ENCODE peak calls at places on chromosome 9, in ten cellular contexts. V is sigmoid colon, D is ascending aorta, I is left ventricle myocardium inferior, B is kidney, F is ovary, Y is mesendoderm, K is fibroblast of lung, T is tibial artery, X is heart left ventricle. Z is an unnamed sample.

GRCh38 chr9:69469136-69469535 is 144.1 kb downstream of the ENTREP1 start:
- DNase-seq in V (no peak), D (no peak), F (no peak), K (no peak), Y (no peak), T (no peak), X (no peak), B (no peak), I (no peak), Z (no peak)

GRCh38 chr9:124765439-124765835 is 5.7 kb downstream of the NR6A1 start:
- DNase-seq in X (no peak), K (no peak), D (no peak), F (no peak), T (no peak), Y (no peak), B (no peak), I (no peak), V (no peak), Z (no peak)

GRCh38 chr9:83957029-83957513 is 22.9 kb downstream of the HNRNPK start:
- DNase-seq in K (no peak), B (no peak), X (no peak), Y (no peak), F (no peak), D (no peak), T (no peak), I (no peak), V (no peak), Z (no peak)

GRCh38 chr9:112078432-112078831 is 96.7 kb downstream of the SUSD1 start:
- DNase-seq in F (no peak), Y (no peak), X (no peak), K (no peak), I (no peak), T (no peak), B (no peak), D (no peak), V (no peak), Z (no peak)

GRCh38 chr9:18071651-18072060 is 402.3 kb upstream of the ADAMTSL1 start:
- DNase-seq in T (no peak), D (no peak), Y (no peak), V (no peak), X (no peak), F (no peak), I (no peak), K (peak; percentile 10), B (no peak), Z (no peak)

GRCh38 chr9:114851301-114851700 is 45.5 kb upstream of the TNFSF15 start:
- DNase-seq in I (no peak), T (no peak), V (no peak), F (no peak), Y (peak; percentile 11), X (no peak), D (no peak), K (no peak), B (no peak), Z (no peak)

GRCh38 chr9:68780735-68781134 is 75.7 kb downstream of the PIP5K1B start:
- DNase-seq in B (no peak), D (no peak), V (no peak), T (no peak), F (no peak), Y (no peak), K (peak; percentile 7), I (no peak), X (no peak), Z (no peak)

GRCh38 chr9:110261631-110262030 is 5.3 kb upstream of the TXN start:
- DNase-seq in X (no peak), Y (no peak), D (no peak), I (no peak), F (no peak), B (no peak), V (no peak), K (peak; percentile 63), T (no peak), Z (no peak)

GRCh38 chr9:121308765-121309164 is 40.8 kb downstream of the GSN start:
- DNase-seq in I (no peak), X (no peak), B (no peak), K (no peak), D (no peak), F (no peak), Y (no peak), V (no peak), T (no peak), Z (no peak)

GRCh38 chr9:37428345-37428744 is 5.8 kb downstream of the GRHPR start:
- DNase-seq in F (no peak), K (no peak), T (no peak), X (no peak), B (no peak), Y (no peak), D (no peak), I (no peak), V (peak; percentile 53), Z (no peak)

GRCh38 chr9:37429441-37430285 is 7.2 kb downstream of the GRHPR start:
- DNase-seq in B (no peak), K (no peak), F (no peak), V (peak; percentile 57), I (no peak), T (no peak), Y (no peak), D (no peak), X (no peak), Z (no peak)

GRCh38 chr9:37430841-37431597 is 8.5 kb downstream of the GRHPR start:
- DNase-seq in D (no peak), I (no peak), B (no peak), V (peak; percentile 66), X (no peak), F (no peak), K (no peak), Y (peak; percentile 60), T (no peak), Z (peak; percentile 45)

GRCh38 chr9:37433754-37434435 is 11.4 kb downstream of the GRHPR start:
- DNase-seq in D (no peak), B (peak; percentile 82), I (no peak), X (no peak), V (peak; percentile 45), K (peak; percentile 28), T (no peak), Y (peak; percentile 46), F (no peak), Z (no peak)

DNA sequence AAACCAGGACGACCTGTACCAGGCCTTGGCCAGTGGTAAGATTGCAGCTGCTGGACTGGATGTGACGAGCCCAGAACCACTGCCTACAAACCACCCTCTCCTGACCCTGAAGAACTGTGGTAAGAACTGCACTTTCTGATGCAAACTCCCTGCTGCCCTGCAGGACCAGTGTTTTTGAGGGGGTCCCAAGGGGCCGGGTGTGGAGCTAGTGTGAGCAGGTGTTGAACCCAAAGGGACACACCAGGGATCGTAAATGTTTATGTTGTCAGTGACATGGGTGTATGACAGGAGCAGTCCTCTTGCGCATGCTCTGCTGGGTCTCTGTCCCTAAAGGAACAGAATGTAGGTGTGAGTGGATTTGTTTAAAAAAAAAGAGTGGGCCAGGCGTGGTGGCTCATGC is 9.5 kb downstream of the GRHPR start:
- DNase-seq in B (no peak), T (no peak), Y (no peak), D (no peak), I (no peak), X (no peak), V (peak; percentile 38), F (no peak), K (no peak), Z (no peak)
- H3K4me1 ChIP-seq in B (peaks cover 29% of the 10 kb centered on the region), T (no peaks in the 10 kb centered on the region), Y (no peaks in the 10 kb centered on the region), D (no peaks in the 10 kb centered on the region), I (peaks cover 40% of the 10 kb centered on the region), X (no peaks in the 10 kb centered on the region), V (peaks cover 11% of the 10 kb centered on the region), F (peaks cover 2% of the 10 kb centered on the region), K (no peaks in the 10 kb centered on the region), Z (peaks cover 50% of the 10 kb centered on the region)

GRCh38 chr9:129415031-129415953 is 205.6 kb downstream of the C9orf50 start:
- DNase-seq in X (no peak), T (no peak), I (no peak), K (no peak), D (no peak), F (peak; percentile 59), B (no peak), Y (no peak), V (no peak), Z (no peak)
- H3K4me1 ChIP-seq in X (peaks cover 4% of the 10 kb centered on the region), T (peaks cover 20% of the 10 kb centered on the region), I (peaks cover 38% of the 10 kb centered on the region), K (peaks cover 17% of the 10 kb centered on the region), D (peaks cover 12% of the 10 kb centered on the region), F (peaks cover 15% of the 10 kb centered on the region), B (peaks cover 18% of the 10 kb centered on the region), Y (peaks cover 3% of the 10 kb centered on the region), V (peaks cover 28% of the 10 kb centered on the region), Z (peaks cover 22% of the 10 kb centered on the region)

DNA sequence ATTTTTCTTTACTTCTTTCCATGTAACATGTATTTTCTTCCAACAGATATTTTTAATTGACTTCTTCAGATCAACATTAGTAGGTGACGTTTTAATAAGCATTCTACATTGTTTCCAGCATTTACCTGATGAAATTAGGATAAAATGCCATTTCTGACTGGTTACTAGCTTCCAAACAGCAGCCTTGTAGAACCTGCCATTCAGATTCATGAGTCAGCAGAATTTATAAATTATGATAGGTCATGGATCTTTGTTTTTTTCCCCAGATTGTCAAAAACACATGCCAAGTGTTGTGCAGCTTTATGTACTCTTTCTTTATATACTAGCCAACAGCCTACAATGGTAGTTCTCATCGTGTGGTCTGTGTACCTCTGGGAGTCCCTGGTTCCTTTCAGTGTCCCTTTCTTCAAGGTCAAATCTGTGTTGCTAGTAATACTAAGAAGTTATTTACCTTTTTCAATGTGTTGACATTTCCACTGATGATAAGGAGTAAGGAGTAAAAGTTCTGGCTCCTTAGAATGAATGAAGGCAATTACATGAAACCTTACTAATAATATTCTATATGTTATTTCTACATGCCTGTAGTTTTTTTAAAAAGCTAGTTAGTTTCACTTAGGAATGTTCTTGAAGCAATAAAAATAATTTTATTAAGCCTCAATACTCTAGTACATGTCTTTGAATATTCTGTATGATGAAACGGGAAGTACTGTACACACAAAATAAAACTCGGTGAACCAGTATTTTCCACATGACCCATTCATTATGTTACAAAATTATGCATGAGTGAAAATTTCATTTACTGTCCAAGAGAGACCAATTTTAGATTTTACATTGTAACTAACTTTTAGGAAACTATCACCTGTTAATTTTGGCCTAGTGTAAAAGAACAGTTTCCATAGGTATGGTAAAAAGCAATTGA is 135.8 kb downstream of the ZCCHC7 start:
- DNase-seq in X (no peak), B (no peak), T (no peak), I (no peak), F (no peak), D (no peak), Y (no peak), V (no peak), K (no peak), Z (no peak)
- H3K4me1 ChIP-seq in X (no peaks in the 10 kb centered on the region), B (no peaks in the 10 kb centered on the region), T (no peaks in the 10 kb centered on the region), I (no peaks in the 10 kb centered on the region), F (no peaks in the 10 kb centered on the region), D (no peaks in the 10 kb centered on the region), Y (peaks cover 1% of the 10 kb centered on the region), V (no peaks in the 10 kb centered on the region), K (no peaks in the 10 kb centered on the region), Z (no peaks in the 10 kb centered on the region)

DNA sequence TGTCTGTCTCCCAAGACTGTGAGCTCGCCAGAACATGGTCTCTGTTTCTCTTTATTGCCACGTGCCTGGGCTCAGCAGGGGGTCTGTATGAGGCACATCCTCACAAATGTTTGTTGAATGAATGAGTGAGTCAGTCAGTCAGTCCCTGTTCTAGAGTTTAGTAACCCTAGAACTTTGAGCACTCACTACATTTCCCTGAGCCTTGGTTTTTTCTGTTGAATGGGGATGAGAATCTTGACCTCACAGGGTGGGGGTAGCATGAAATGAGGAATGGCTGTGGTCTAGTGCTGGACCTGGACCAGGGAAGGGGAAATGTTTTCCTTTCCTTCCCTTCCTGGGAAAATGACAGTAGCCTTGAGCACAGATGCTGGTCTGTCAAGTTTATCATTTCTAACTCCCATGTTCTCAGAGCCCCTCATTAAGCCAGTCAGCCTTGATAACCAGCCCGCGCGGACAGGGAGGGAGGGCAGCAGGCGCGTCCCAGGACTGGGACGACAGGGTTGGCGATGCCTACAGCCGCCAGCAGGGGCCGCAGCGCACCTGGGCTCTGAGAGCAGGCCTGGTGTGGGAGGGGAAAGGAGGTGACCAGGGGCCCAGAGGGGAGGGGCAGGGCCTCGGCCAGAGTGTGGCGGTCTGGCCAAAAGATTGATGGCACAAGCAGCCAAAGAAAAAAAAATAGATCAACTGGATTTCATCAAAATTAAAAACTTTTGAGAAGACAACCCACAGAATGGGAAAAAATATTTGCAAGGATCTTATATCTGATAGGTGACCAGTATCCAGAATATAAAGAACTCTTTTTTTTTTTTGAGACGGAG is 24.1 kb upstream of the WNK2 start:
- DNase-seq in D (peak; percentile 90), B (peak; percentile 92), Y (peak; percentile 90), X (peak; percentile 86), V (peak; percentile 89), T (peak; percentile 76), K (peak; percentile 70), F (peak; percentile 85), I (peak; percentile 85), Z (peak; percentile 77)
- H3K4me1 ChIP-seq in D (no peaks in the 10 kb centered on the region), B (no peaks in the 10 kb centered on the region), Y (no peaks in the 10 kb centered on the region), X (no peaks in the 10 kb centered on the region), V (peaks cover 15% of the 10 kb centered on the region), T (no peaks in the 10 kb centered on the region), K (no peaks in the 10 kb centered on the region), F (peaks cover 7% of the 10 kb centered on the region), I (peaks cover 31% of the 10 kb centered on the region), Z (no peaks in the 10 kb centered on the region)